ENCODE peak calls at places on chromosomes 4 and X, in five cellular contexts. One of them, this sample, is unnamed.

GRCh38 chr4:111802191-111802590 is 343.1 kb upstream of the FAM241A start:
- DNase-seq in H1: no peak
- DNase-seq in K562: no peak
- DNase-seq in HepG2: no peak
- DNase-seq in WTC11: no peak
- DNase-seq in this sample: no peak

GRCh38 chrX:57977992-57978391 is 67.7 kb upstream of the ZXDA start:
- DNase-seq in K562: no peak
- DNase-seq in WTC11: no peak
- DNase-seq in H1: no peak
- DNase-seq in HepG2: peak; percentile 0
- DNase-seq in this sample: no peak

GRCh38 chr4:177127658-177128057 is 182.0 kb upstream of the NEIL3 start:
- DNase-seq in K562: no peak
- DNase-seq in WTC11: no peak
- DNase-seq in HepG2: no peak
- DNase-seq in H1: no peak
- DNase-seq in this sample: no peak

GRCh38 chr4:38620025-38620424 is 44.0 kb upstream of the KLF3 start:
- DNase-seq in HepG2: no peak
- DNase-seq in WTC11: no peak
- DNase-seq in H1: no peak
- DNase-seq in K562: no peak
- DNase-seq in this sample: no peak

GRCh38 chr4:8916251-8916913 is 44.7 kb upstream of the HMX1 start:
- DNase-seq in H1: peak; percentile 35
- DNase-seq in HepG2: no peak
- DNase-seq in K562: no peak
- DNase-seq in WTC11: no peak
- DNase-seq in this sample: no peak

GRCh38 chrX:42797646-42798045 is 19.7 kb upstream of the PPP1R2C start:
- DNase-seq in HepG2: no peak
- DNase-seq in WTC11: no peak
- DNase-seq in K562: no peak
- DNase-seq in H1: no peak
- DNase-seq in this sample: no peak

GRCh38 chr4:8910100-8910821 is 38.6 kb upstream of the HMX1 start:
- DNase-seq in WTC11: no peak
- DNase-seq in H1: no peak
- DNase-seq in K562: no peak
- DNase-seq in HepG2: no peak
- DNase-seq in this sample: no peak

GRCh38 chr4:145732416-145732815 is 52.5 kb downstream of the C4orf51 start:
- DNase-seq in H1: no peak
- DNase-seq in HepG2: no peak
- DNase-seq in K562: no peak
- DNase-seq in WTC11: no peak
- DNase-seq in this sample: no peak

GRCh38 chr4:186105721-186106335 is 1.3 kb downstream of the FAM149A start:
- DNase-seq in H1: no peak
- DNase-seq in WTC11: no peak
- DNase-seq in K562: no peak
- DNase-seq in HepG2: no peak
- DNase-seq in this sample: no peak

GRCh38 chrX:132442674-132443073 is 46.2 kb downstream of the MBNL3 start:
- DNase-seq in K562: no peak
- DNase-seq in H1: no peak
- DNase-seq in WTC11: no peak
- DNase-seq in HepG2: no peak
- DNase-seq in this sample: no peak

GRCh38 chr4:8385106-8385505 is 55.4 kb downstream of the ACOX3 start:
- DNase-seq in HepG2: no peak
- DNase-seq in H1: no peak
- DNase-seq in WTC11: no peak
- DNase-seq in K562: no peak
- DNase-seq in this sample: no peak

GRCh38 chrX:114970806-114971205 is 46.6 kb downstream of the IL13RA2 start:
- DNase-seq in WTC11: no peak
- DNase-seq in K562: no peak
- DNase-seq in HepG2: no peak
- DNase-seq in H1: no peak
- DNase-seq in this sample: no peak

GRCh38 chr4:55125087-55125721 is at the start of gene KDR:
- DNase-seq in H1: peak; percentile 91
- DNase-seq in HepG2: no peak
- DNase-seq in WTC11: peak; percentile 84
- DNase-seq in K562: peak; percentile 15
- DNase-seq in this sample: no peak

GRCh38 chrX:32673193-32673592 is 538.2 kb downstream of the DMD start:
- DNase-seq in K562: no peak
- DNase-seq in WTC11: no peak
- DNase-seq in H1: no peak
- DNase-seq in HepG2: peak; percentile 0
- DNase-seq in this sample: no peak

GRCh38 chr4:188113156-188113555 is 3.8 kb upstream of the TRIML2 start:
- DNase-seq in HepG2: no peak
- DNase-seq in K562: no peak
- DNase-seq in H1: no peak
- DNase-seq in WTC11: no peak
- DNase-seq in this sample: no peak

GRCh38 chrX:50202539-50202938 is 1.7 kb upstream of the AKAP4 start:
- DNase-seq in K562: no peak
- DNase-seq in H1: no peak
- DNase-seq in WTC11: no peak
- DNase-seq in HepG2: no peak
- DNase-seq in this sample: no peak

GRCh38 chr4:5758741-5759140 is 47.7 kb downstream of the EVC start:
- DNase-seq in K562: no peak
- DNase-seq in HepG2: no peak
- DNase-seq in WTC11: no peak
- DNase-seq in H1: no peak
- DNase-seq in this sample: peak; percentile 37

GRCh38 chr4:53196195-53196641 is 169.6 kb downstream of the SCFD2 start:
- DNase-seq in K562: no peak
- DNase-seq in H1: no peak
- DNase-seq in WTC11: no peak
- DNase-seq in HepG2: no peak
- DNase-seq in this sample: no peak

GRCh38 chrX:68304602-68305001 is 128.7 kb downstream of the OPHN1 start:
- DNase-seq in WTC11: no peak
- DNase-seq in K562: no peak
- DNase-seq in H1: no peak
- DNase-seq in HepG2: no peak
- DNase-seq in this sample: no peak

GRCh38 chr4:121256346-121256745 is 92.2 kb upstream of the TNIP3 start:
- DNase-seq in WTC11: no peak
- DNase-seq in H1: no peak
- DNase-seq in HepG2: no peak
- DNase-seq in K562: no peak
- DNase-seq in this sample: peak; percentile 77

GRCh38 chr4:186724048-186724860 is 598 bp upstream of the FAT1 start:
- DNase-seq in HepG2: no peak
- DNase-seq in H1: peak; percentile 83
- DNase-seq in WTC11: peak; percentile 72
- DNase-seq in K562: peak; percentile 40
- DNase-seq in this sample: no peak

GRCh38 chrX:122422547-122422946 is 761.5 kb upstream of the GRIA3 start:
- DNase-seq in HepG2: no peak
- DNase-seq in K562: no peak
- DNase-seq in H1: no peak
- DNase-seq in WTC11: no peak
- DNase-seq in this sample: no peak

GRCh38 chr4:73593631-73594241 is 26.5 kb downstream of the RASSF6 start:
- DNase-seq in WTC11: no peak
- DNase-seq in H1: no peak
- DNase-seq in K562: no peak
- DNase-seq in HepG2: peak; percentile 39
- DNase-seq in this sample: no peak

GRCh38 chr4:52946811-52947210 is 84.7 kb downstream of the RASL11B start:
- DNase-seq in H1: no peak
- DNase-seq in HepG2: no peak
- DNase-seq in WTC11: no peak
- DNase-seq in K562: no peak
- DNase-seq in this sample: no peak

GRCh38 chr4:87943660-87944149 is 31.8 kb upstream of the SPP1 start:
- DNase-seq in H1: peak; percentile 39
- DNase-seq in WTC11: no peak
- DNase-seq in K562: no peak
- DNase-seq in HepG2: no peak
- DNase-seq in this sample: no peak

GRCh38 chr4:73832651-73833237 is 3.7 kb upstream of the CXCL6 start:
- DNase-seq in H1: no peak
- DNase-seq in WTC11: no peak
- DNase-seq in K562: peak; percentile 55
- DNase-seq in HepG2: no peak
- DNase-seq in this sample: no peak

GRCh38 chr4:36786519-36786918 is 458.0 kb upstream of the NWD2 start:
- DNase-seq in WTC11: no peak
- DNase-seq in K562: no peak
- DNase-seq in H1: no peak
- DNase-seq in HepG2: no peak
- DNase-seq in this sample: no peak

GRCh38 chrX:14702145-14702544 is 170.7 kb downstream of the FANCB start:
- DNase-seq in WTC11: no peak
- DNase-seq in HepG2: no peak
- DNase-seq in K562: no peak
- DNase-seq in H1: no peak
- DNase-seq in this sample: no peak

GRCh38 chrX:14694631-14695030 is 165.3 kb downstream of the GLRA2 start:
- DNase-seq in K562: no peak
- DNase-seq in HepG2: no peak
- DNase-seq in WTC11: no peak
- DNase-seq in H1: no peak
- DNase-seq in this sample: no peak

GRCh38 chrX:14698770-14699169 is 169.4 kb downstream of the GLRA2 start:
- DNase-seq in H1: no peak
- DNase-seq in WTC11: no peak
- DNase-seq in K562: no peak
- DNase-seq in HepG2: no peak
- DNase-seq in this sample: no peak

GRCh38 chrX:14700982-14701381 is 171.6 kb downstream of the GLRA2 start:
- DNase-seq in WTC11: no peak
- DNase-seq in H1: no peak
- DNase-seq in K562: no peak
- DNase-seq in HepG2: no peak
- DNase-seq in this sample: no peak

DNA sequence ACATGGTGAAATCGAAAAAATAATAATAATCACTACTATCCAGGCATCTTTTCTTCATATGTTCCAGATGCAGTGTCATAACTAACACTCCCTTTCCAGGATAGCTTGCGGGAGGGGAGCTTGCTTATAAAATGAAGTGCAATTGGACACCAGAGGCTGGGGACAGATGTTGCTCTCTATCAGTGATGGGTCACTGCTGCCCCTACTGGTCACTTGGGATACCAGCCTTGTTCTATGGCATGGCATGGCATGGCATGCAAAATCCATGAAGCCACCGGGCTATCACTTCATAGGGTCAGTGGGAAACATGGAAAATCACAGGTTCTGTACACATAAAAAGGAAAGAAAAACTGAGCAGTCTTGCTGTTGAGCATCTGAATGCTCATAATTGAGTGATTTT is 168.1 kb downstream of the GLRA2 start:
- DNase-seq in HepG2: peak; percentile 23
- DNase-seq in K562: peak; percentile 6
- DNase-seq in WTC11: peak; percentile 62
- DNase-seq in H1: peak; percentile 55
- DNase-seq in this sample: no peak
- TF ChIP-seq ATF2 in HepG2: no peak
- TF ChIP-seq ATF2 in K562: no peak
- TF ChIP-seq ATF2 in WTC11: no peak
- TF ChIP-seq ATF2 in H1: no peak
- TF ChIP-seq ATF2 in this sample: no peak

GRCh38 chr4:76341063-76341462 is 34.5 kb downstream of the STBD1 start:
- DNase-seq in HepG2: no peak
- DNase-seq in K562: peak; percentile 52
- DNase-seq in H1: no peak
- DNase-seq in WTC11: no peak
- DNase-seq in this sample: no peak
- TF ChIP-seq ATF2 in HepG2: no peak
- TF ChIP-seq ATF2 in K562: no peak
- TF ChIP-seq ATF2 in H1: no peak
- TF ChIP-seq ATF2 in WTC11: no peak
- TF ChIP-seq ATF2 in this sample: no peak

DNA sequence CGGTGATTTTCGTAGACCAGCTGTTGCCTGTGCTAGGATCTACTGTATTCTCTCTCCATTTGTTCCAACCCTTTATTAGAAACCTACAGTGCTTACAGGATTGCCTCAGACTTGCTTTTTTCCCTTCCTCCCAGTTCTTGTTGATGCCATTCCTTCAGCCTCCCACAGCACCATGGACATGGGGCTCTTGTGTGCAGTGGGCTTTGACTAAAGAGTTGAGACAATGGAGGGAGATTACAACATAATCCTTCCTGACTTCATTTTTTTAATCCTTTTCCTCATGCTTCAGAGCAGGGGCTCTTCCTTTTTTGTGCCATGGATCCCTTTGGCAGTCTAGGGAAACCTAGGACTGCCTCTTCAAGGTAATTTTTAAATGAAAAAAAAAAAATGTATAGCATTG is 92.1 kb downstream of the BMPR1B start:
- DNase-seq in K562: no peak
- DNase-seq in WTC11: no peak
- DNase-seq in HepG2: no peak
- DNase-seq in H1: no peak
- DNase-seq in this sample: no peak
- TF ChIP-seq ATF2 in K562: no peak
- TF ChIP-seq ATF2 in WTC11: no peak
- TF ChIP-seq ATF2 in HepG2: no peak
- TF ChIP-seq ATF2 in H1: no peak
- TF ChIP-seq ATF2 in this sample: no peak

DNA sequence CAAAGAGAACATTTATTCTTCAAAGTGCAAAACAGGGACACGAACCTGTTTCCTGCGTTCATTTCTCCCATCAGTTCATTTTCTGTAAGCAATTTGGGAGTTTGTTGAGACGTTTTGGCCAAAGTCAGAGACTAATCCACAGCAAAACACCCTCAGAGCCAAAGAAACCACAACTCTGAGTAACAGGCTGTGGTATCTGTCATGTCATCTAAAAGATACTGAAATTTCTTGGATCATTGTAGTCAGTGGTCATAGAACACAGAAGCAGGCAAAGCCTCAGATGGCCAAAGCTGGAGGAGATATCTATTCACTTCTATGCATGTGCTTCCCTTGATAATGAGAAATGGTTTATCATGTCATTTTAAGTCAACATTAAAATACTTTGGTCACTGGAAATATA is 485.6 kb upstream of the GALNT7 start:
- DNase-seq in H1: no peak
- DNase-seq in WTC11: no peak
- DNase-seq in HepG2: no peak
- DNase-seq in K562: no peak
- DNase-seq in this sample: no peak
- TF ChIP-seq ATF2 in H1: no peak
- TF ChIP-seq ATF2 in WTC11: no peak
- TF ChIP-seq ATF2 in HepG2: no peak
- TF ChIP-seq ATF2 in K562: no peak
- TF ChIP-seq ATF2 in this sample: no peak

This sample was measured in GM12878.